ENCODE peak calls at places on chromosomes 1 and 21, in four cellular contexts. N, A, U and P are unnamed samples.

GRCh38 chr21:42830456-42831455 is 48.6 kb downstream of the WDR4 start:
- DNase-seq in U (no peak), N (peak; percentile 42), A (peak; percentile 44), P (no peak)

GRCh38 chr1:115429884-115430283 is 91.8 kb upstream of the NGF start:
- DNase-seq in A (no peak), U (no peak), N (no peak), P (no peak)

GRCh38 chr1:200392625-200393185 is 17.1 kb downstream of the ZNF281 start:
- DNase-seq in U (no peak), A (no peak), N (no peak), P (no peak)

GRCh38 chr1:39204441-39205081 is at the start of gene MACF1:
- DNase-seq in N (no peak), U (peak; percentile 50), A (no peak), P (peak; percentile 50)

GRCh38 chr1:50109647-50110075 is 941 bp downstream of the ELAVL4 start:
- DNase-seq in U (no peak), N (no peak), A (no peak), P (no peak)

GRCh38 chr1:26020390-26020789 is 1.2 kb upstream of the EXTL1 start:
- DNase-seq in A (no peak), N (no peak), U (no peak), P (no peak)

GRCh38 chr1:43582162-43582566 is 51.5 kb downstream of the PTPRF start:
- DNase-seq in A (no peak), N (no peak), U (peak; percentile 66), P (no peak)

GRCh38 chr1:39141925-39142324 is 62.6 kb upstream of the MACF1 start:
- DNase-seq in N (no peak), U (no peak), A (no peak), P (no peak)

GRCh38 chr1:110065841-110066240 is 4.6 kb downstream of the ALX3 start:
- DNase-seq in A (no peak), N (no peak), U (no peak), P (no peak)

GRCh38 chr1:58597076-58597475 is 20.0 kb upstream of the TACSTD2 start:
- DNase-seq in N (no peak), U (no peak), A (no peak), P (no peak)

GRCh38 chr1:91591175-91591968 is 90.7 kb downstream of the CDC7 start:
- DNase-seq in N (no peak), A (no peak), U (no peak), P (no peak)

GRCh38 chr1:90114521-90115141 is 119.7 kb downstream of the ZNF326 start:
- DNase-seq in N (no peak), A (no peak), U (peak; percentile 20), P (no peak)

GRCh38 chr1:194289569-194290266 is 1103.3 kb upstream of the B3GALT2 start:
- DNase-seq in U (no peak), N (no peak), A (no peak), P (no peak)

GRCh38 chr1:96559707-96560588 is 161.6 kb upstream of the PTBP2 start:
- DNase-seq in U (no peak), N (no peak), A (no peak), P (peak; percentile 52)

GRCh38 chr1:169103002-169103401 is 3.5 kb upstream of the ATP1B1 start:
- DNase-seq in U (no peak), N (no peak), A (no peak), P (no peak)

GRCh38 chr21:14538477-14538876 is 7.6 kb downstream of the SAMSN1 start:
- DNase-seq in N (no peak), U (no peak), A (no peak), P (no peak)

GRCh38 chr21:14543983-14544382 is 2.1 kb downstream of the SAMSN1 start:
- DNase-seq in U (no peak), N (no peak), A (no peak), P (no peak)

GRCh38 chr21:14545906-14546480 is at the start of gene SAMSN1:
- DNase-seq in U (no peak), N (no peak), A (no peak), P (peak; percentile 28)

GRCh38 chr21:14541840-14542495 is 4.1 kb downstream of the SAMSN1 start:
- DNase-seq in A (no peak), N (no peak), U (no peak), P (no peak)

GRCh38 chr21:14542638-14543037 is 3.5 kb downstream of the SAMSN1 start:
- DNase-seq in U (no peak), A (no peak), N (no peak), P (no peak)
- H3K4me1 ChIP-seq in U (no peaks in the 10 kb centered on the region), A (no peaks in the 10 kb centered on the region), N (no peaks in the 10 kb centered on the region), P (no peaks in the 10 kb centered on the region)

GRCh38 chr1:160459687-160460086 is 59.3 kb downstream of the VANGL2 start:
- DNase-seq in A (no peak), U (no peak), N (no peak), P (no peak)
- H3K4me3 ChIP-seq in A (no peak overlapping the region), U (no peak overlapping the region), N (no peak overlapping the region), P (no peak overlapping the region)

GRCh38 chr1:226943156-226943555 is 3.1 kb downstream of the COQ8A start:
- DNase-seq in A (no peak), N (no peak), U (no peak), P (no peak)
- H3K4me1 ChIP-seq in A (peaks cover 2% of the 10 kb centered on the region), N (peaks cover 41% of the 10 kb centered on the region), U (peaks cover 21% of the 10 kb centered on the region), P (peaks cover 7% of the 10 kb centered on the region)

DNA sequence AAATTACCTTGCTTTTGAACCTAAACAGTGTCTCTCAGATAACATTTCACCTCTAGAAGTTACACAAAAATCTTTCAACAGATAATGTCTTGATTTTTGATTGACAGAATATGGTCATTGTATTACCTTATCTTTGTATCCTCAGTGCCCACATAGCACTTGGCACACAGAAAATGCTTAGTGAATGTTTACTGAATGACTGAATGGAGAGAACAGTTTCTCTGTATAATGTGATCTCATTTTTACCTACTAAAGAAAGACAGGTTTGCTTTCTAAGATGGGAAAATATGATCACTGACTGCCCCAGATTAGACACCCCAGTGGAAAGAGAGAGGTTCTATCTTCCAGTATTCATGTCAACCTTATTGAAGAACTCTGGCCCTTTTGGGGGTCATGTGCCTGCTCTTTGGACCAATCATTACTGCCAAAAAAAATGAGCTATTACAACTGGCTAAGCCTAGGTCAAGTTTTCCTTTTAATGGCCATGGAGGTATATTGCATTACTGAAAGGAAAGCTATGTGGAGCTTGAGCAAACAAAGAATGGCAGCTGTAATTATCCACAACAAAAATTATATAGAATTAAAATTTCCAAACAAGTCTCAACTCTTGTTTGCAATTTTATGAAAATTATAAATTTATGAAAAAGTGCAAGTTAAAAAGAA is 117.4 kb downstream of the MAGI3 start:
- DNase-seq in U (no peak), N (no peak), A (no peak), P (no peak)
- H3K4me3 ChIP-seq in U (no peak overlapping the region), N (no peak overlapping the region), A (no peak overlapping the region), P (no peak overlapping the region)

GRCh38 chr1:19484793-19485361 is 462 bp downstream of the CAPZB start:
- DNase-seq in U (peak; percentile 23), N (no peak), A (peak; percentile 77), P (no peak)

GRCh38 chr1:19485362-19486187 is at the start of gene CAPZB:
- DNase-seq in A (peak; percentile 90), N (peak; percentile 94), U (peak; percentile 83), P (peak; percentile 98)

GRCh38 chr1:19483261-19483660 is 2.1 kb downstream of the CAPZB start:
- DNase-seq in A (no peak), U (no peak), N (no peak), P (no peak)

GRCh38 chr1:19483691-19484090 is 1.6 kb downstream of the CAPZB start:
- DNase-seq in N (no peak), A (no peak), U (no peak), P (no peak)

GRCh38 chr1:19484338-19484792 is 974 bp downstream of the CAPZB start:
- DNase-seq in A (no peak), U (no peak), N (peak; percentile 20), P (peak; percentile 35)
- H3K4me1 ChIP-seq in A (peaks cover 44% of the 10 kb centered on the region), U (peaks cover 34% of the 10 kb centered on the region), N (peaks cover 13% of the 10 kb centered on the region), P (peaks cover 42% of the 10 kb centered on the region)

GRCh38 chr1:210291088-210291487 is 37.6 kb upstream of the HHAT start:
- DNase-seq in A (no peak), N (no peak), U (no peak), P (no peak)

GRCh38 chr1:210293191-210293607 is 35.5 kb upstream of the HHAT start:
- DNase-seq in A (no peak), N (peak; percentile 19), U (no peak), P (no peak)

GRCh38 chr1:210291786-210292275 is 36.9 kb upstream of the HHAT start:
- DNase-seq in U (no peak), N (no peak), A (no peak), P (no peak)

GRCh38 chr1:210294991-210295773 is 33.5 kb upstream of the HHAT start:
- DNase-seq in N (no peak), U (no peak), A (no peak), P (no peak)

DNA sequence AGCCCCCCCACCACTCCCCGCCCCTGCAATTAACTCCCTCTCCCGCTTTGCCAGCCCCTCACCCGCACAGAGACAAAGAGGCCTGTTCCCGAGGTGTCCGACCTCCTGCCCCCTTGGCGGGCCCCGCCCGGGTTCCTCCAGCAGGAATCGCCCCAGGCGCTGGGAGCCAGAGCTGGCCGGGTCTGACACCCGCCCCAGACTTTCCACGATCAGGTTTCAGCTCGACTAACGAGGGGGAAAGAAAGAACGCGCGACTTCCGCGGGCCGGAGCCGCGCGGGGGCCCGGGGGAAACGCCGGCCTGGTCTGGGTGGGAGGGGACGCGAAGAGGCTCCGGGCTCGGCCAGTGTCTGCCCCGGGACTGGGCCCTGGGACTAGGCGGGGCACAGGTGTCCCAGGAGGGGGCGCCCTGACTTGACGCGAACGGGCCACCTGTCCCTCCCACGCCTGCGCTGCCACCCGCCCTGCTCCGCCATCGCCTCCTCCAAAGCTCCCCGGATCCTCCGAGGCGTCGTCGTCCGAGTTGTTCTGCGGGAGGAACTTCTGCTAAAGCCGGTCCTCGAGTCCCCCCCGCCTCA is 36.3 kb upstream of the HHAT start:
- DNase-seq in U (peak; percentile 59), N (peak; percentile 73), A (peak; percentile 89), P (peak; percentile 63)
- H3K4me3 ChIP-seq in U (peak overlapping the region; percentile 44), N (peak overlapping the region; percentile 51), A (peak overlapping the region; percentile 42), P (peak overlapping the region; percentile 31)